ENCODE peak calls at places on chromosome 20, in four cellular contexts. W, O, T and Y are unnamed samples.

GRCh38 chr20:19012671-19013070 is 199.1 kb downstream of the SCP2D1 start:
- DNase-seq in W (no peak), O (peak; percentile 31), T (no peak), Y (no peak)

GRCh38 chr20:5735845-5736530 is 14.2 kb upstream of the SHLD1 start:
- DNase-seq in W (no peak), O (no peak), T (no peak), Y (no peak)

GRCh38 chr20:1278323-1278660 is 12.2 kb downstream of the SNPH start:
- DNase-seq in W (no peak), O (no peak), T (no peak), Y (no peak)

GRCh38 chr20:10090588-10091166 is 55.9 kb downstream of the ANKEF1 start:
- DNase-seq in W (no peak), O (peak; percentile 67), T (peak; percentile 21), Y (peak; percentile 75)

GRCh38 chr20:49656304-49656703 is 57.4 kb downstream of the B4GALT5 start:
- DNase-seq in W (no peak), O (no peak), T (no peak), Y (no peak)

GRCh38 chr20:40672095-40672494 is 16.9 kb downstream of the MAFB start:
- DNase-seq in W (no peak), O (no peak), T (no peak), Y (no peak)

GRCh38 chr20:33306807-33307206 is 23.8 kb downstream of the BPIFB1 start:
- DNase-seq in W (no peak), O (no peak), T (no peak), Y (no peak)

GRCh38 chr20:5364136-5364821 is 47.5 kb upstream of the PROKR2 start:
- DNase-seq in W (no peak), O (peak; percentile 43), T (peak; percentile 7), Y (no peak)

GRCh38 chr20:58339741-58340140 is 30.2 kb downstream of the RAB22A start:
- DNase-seq in W (no peak), O (peak; percentile 22), T (no peak), Y (no peak)

GRCh38 chr20:33909331-33909921 is 84.3 kb upstream of the RALY start:
- DNase-seq in W (no peak), O (peak; percentile 71), T (peak; percentile 68), Y (peak; percentile 21)

GRCh38 chr20:32207211-32207625 is 325 bp downstream of the PLAGL2 start:
- DNase-seq in W (no peak), O (no peak), T (no peak), Y (peak; percentile 40)

GRCh38 chr20:31560094-31560899 is 44.8 kb upstream of the ID1 start:
- DNase-seq in W (no peak), O (peak; percentile 89), T (peak; percentile 81), Y (peak; percentile 83)

GRCh38 chr20:39264506-39265172 is 302.5 kb downstream of the DHX35 start:
- DNase-seq in W (no peak), O (peak; percentile 89), T (peak; percentile 43), Y (peak; percentile 84)

GRCh38 chr20:48668451-48668946 is 159.3 kb downstream of the PREX1 start:
- DNase-seq in W (no peak), O (no peak), T (peak; percentile 65), Y (no peak)

GRCh38 chr20:51616060-51616459 is 73.5 kb upstream of the NFATC2 start:
- DNase-seq in W (no peak), O (peak; percentile 48), T (no peak), Y (no peak)

GRCh38 chr20:6765469-6766058 is 1.9 kb upstream of the BMP2 start:
- DNase-seq in W (no peak), O (peak; percentile 69), T (peak; percentile 7), Y (peak; percentile 49)

GRCh38 chr20:44834693-44835092 is 24.3 kb upstream of the RIMS4 start:
- DNase-seq in W (no peak), O (no peak), T (no peak), Y (no peak)
- H3K79me2 ChIP-seq in W (no peaks in the 10 kb centered on the region), O (no peaks in the 10 kb centered on the region), T (no peaks in the 10 kb centered on the region), Y (no peaks in the 10 kb centered on the region)

DNA sequence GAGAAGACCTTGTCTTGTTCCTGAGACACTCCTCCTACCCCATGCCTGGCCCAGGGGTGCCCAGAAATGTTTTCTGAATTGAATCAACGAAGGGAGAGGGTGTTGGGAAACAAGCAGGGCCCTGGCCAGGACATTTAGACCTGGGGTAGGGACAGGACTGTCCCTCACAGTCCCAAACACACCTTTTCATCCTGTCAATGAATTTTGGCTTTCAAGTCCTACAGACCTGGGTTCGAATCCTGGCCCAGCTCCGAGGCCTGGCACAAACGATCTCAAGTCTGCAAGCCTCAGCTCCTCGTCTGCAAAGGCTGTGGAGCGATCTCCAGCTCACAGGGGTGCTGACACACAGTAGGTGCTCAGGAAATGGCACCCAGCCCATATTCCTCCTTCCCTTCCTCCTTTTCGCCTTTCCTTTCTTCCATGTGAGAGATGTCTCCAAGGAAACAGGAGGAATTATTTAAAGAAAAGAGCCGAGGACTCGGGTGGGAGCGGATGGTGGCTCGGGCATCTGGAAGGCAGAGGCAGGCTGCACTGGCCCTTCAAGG is 7.3 kb upstream of the DLGAP4 start:
- DNase-seq in W (no peak), O (no peak), T (no peak), Y (no peak)
- H3K27ac ChIP-seq in W (no peak overlapping the region), O (no peak overlapping the region), T (no peak overlapping the region), Y (no peak overlapping the region)

DNA sequence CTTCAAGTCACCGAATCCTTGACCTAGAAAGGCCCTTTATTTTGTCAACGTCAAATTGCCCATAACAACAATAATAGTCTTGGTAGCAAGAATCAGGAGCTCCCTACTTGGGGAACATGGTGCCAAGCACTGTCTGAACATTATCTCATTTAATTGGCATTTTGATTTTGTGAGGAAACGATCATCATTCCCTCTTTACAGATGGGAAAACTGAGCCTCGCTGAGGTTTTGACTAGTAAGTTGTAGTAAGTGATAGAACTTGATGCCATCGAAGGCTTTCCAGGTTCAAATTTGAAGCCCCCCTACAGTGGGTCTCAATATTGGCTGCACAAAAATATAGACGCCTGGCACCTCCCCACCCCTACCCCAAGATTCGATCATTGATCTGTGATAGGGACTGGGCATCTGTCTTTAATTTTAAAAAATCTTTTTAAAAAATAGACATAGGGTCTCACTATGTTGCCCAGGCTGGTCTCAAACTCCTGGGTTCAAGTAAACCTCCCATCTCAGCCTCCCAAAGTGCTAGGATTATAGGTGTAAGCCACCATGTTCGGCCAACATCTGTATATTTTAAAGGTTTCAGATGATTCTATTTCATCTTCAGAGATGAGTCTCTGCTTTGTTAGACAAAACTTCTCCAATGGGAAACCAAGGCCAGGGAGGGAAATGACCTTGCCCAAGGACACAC is 36.7 kb downstream of the HNF4A start:
- DNase-seq in W (no peak), O (no peak), T (no peak), Y (no peak)
- H3K79me2 ChIP-seq in W (no peaks in the 10 kb centered on the region), O (no peaks in the 10 kb centered on the region), T (no peaks in the 10 kb centered on the region), Y (peaks cover 74% of the 10 kb centered on the region)

GRCh38 chr20:2455771-2456497 is 14.7 kb downstream of the SNRPB start:
- DNase-seq in W (no peak), O (no peak), T (no peak), Y (no peak)
- H3K27ac ChIP-seq in W (no peak overlapping the region), O (no peak overlapping the region), T (no peak overlapping the region), Y (no peak overlapping the region)

DNA sequence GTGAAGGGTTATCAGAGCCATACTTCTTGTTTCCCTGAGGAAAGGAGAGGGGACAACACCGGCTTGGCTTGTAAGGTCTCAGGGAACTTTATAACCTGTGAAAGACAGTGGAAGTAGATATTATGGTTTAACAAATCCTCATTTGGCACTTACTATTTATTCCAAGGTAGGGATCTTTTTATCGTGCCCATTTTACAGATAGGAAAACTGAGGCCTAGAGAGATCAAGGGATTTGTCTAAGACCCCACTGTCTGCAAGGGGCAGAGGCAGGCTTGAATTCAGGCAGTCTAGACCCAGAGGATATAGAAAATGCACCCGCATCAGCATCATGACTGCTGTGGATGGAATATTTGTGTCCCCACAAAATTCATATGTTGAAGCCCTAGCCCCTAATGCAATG is 118.4 kb upstream of the CST7 start:
- DNase-seq in W (no peak), O (no peak), T (no peak), Y (no peak)
- H3K79me2 ChIP-seq in W (no peaks in the 10 kb centered on the region), O (no peaks in the 10 kb centered on the region), T (no peaks in the 10 kb centered on the region), Y (no peaks in the 10 kb centered on the region)

GRCh38 chr20:59446361-59446760 is 145.9 kb downstream of the EDN3 start:
- DNase-seq in W (no peak), O (no peak), T (no peak), Y (no peak)
- H3K27ac ChIP-seq in W (no peak overlapping the region), O (no peak overlapping the region), T (no peak overlapping the region), Y (no peak overlapping the region)

GRCh38 chr20:63016514-63017075 is 9.8 kb upstream of the BHLHE23 start:
- DNase-seq in W (no peak), O (no peak), T (no peak), Y (no peak)

GRCh38 chr20:63014710-63015109 is 7.9 kb upstream of the BHLHE23 start:
- DNase-seq in W (no peak), O (peak; percentile 94), T (no peak), Y (peak; percentile 32)

GRCh38 chr20:63015665-63016361 is 9.0 kb upstream of the BHLHE23 start:
- DNase-seq in W (no peak), O (no peak), T (no peak), Y (no peak)

GRCh38 chr20:63014287-63014686 is 7.5 kb upstream of the BHLHE23 start:
- DNase-seq in W (no peak), O (no peak), T (no peak), Y (no peak)

GRCh38 chr20:63015147-63015664 is 8.4 kb upstream of the BHLHE23 start:
- DNase-seq in W (no peak), O (no peak), T (no peak), Y (no peak)
- H3K79me2 ChIP-seq in W (peaks cover 46% of the 10 kb centered on the region), O (no peaks in the 10 kb centered on the region), T (no peaks in the 10 kb centered on the region), Y (no peaks in the 10 kb centered on the region)

GRCh38 chr20:36454664-36455427 is 86.5 kb upstream of the MYL9 start:
- DNase-seq in W (no peak), O (peak; percentile 54), T (peak; percentile 58), Y (peak; percentile 49)
- H3K27ac ChIP-seq in W (no peak overlapping the region), O (no peak overlapping the region), T (no peak overlapping the region), Y (no peak overlapping the region)

GRCh38 chr20:61314326-61315010 is 62.4 kb downstream of the CDH4 start:
- DNase-seq in W (no peak), O (no peak), T (no peak), Y (no peak)
- H3K79me2 ChIP-seq in W (no peaks in the 10 kb centered on the region), O (no peaks in the 10 kb centered on the region), T (no peaks in the 10 kb centered on the region), Y (no peaks in the 10 kb centered on the region)

GRCh38 chr20:4091332-4092135 is 76.2 kb upstream of the RNF24 start:
- DNase-seq in W (no peak), O (peak; percentile 84), T (peak; percentile 72), Y (peak; percentile 74)

GRCh38 chr20:4092136-4092479 is 76.8 kb upstream of the RNF24 start:
- DNase-seq in W (no peak), O (no peak), T (no peak), Y (no peak)

GRCh38 chr20:4087923-4088322 is 72.6 kb upstream of the RNF24 start:
- DNase-seq in W (no peak), O (no peak), T (no peak), Y (no peak)

GRCh38 chr20:4088766-4089165 is 73.4 kb upstream of the RNF24 start:
- DNase-seq in W (no peak), O (no peak), T (no peak), Y (no peak)

DNA sequence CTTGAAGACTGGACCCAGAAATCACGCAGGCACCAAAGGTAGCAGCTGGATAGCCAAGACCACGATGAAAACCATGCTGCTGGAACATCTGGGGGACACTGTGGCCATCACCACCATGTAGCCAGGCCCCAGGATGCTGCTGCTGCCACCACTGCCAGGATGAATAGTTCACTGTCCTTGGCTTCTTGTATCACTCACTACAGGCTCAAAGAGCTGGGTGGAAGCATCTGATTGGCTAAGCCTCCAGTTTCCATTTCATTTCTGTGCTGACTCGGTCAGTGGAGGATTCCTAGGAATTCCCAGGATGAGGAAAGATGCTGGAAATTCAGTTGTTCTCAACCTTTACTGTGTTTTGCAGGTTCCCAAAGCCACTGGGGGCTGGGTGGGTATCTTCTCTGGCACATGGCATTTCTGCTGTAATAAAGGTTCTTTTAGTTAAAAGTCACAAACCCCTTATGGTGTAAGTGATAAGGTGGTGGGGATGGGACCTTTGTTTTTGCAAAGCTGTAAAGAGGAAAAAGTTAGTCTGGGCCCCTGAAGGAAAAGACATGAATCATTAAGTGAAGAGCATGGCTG is 75.5 kb upstream of the RNF24 start:
- DNase-seq in W (no peak), O (peak; percentile 62), T (no peak), Y (peak; percentile 33)
- H3K27ac ChIP-seq in W (no peak overlapping the region), O (no peak overlapping the region), T (no peak overlapping the region), Y (peak overlapping the region; percentile 46)